ENCODE peak calls at places on chromosome 14, in six cellular contexts. T is NCI-H1105; O is HTR-8/SVneo; I is CD8-positive, alpha-beta memory T cell; B is activated CD4-positive, alpha-beta T cell treated with anti-CD3 and anti-CD28 coated beads, Interleukin-2, amount 10 ng/mL, durations not matched to agents 7 days and 5 days; V is lower lobe of right lung. A is an unnamed sample.

GRCh38 chr14:90624732-90625444 is 191.3 kb downstream of the TTC7B start:
- DNase-seq in T (peak), O (peak), I (no peak), B (no peak), V (no peak), A (no peak)

GRCh38 chr14:35340616-35341453 is 48.7 kb downstream of the PSMA6 start:
- DNase-seq in T (no peak), O (no peak), I (no peak), B (no peak), V (no peak), A (no peak)

GRCh38 chr14:100622234-100622633 is 35.0 kb upstream of the BEGAIN start:
- DNase-seq in T (no peak), O (no peak), I (peak), B (no peak), V (peak), A (peak)

GRCh38 chr14:68099348-68100045 is 279.9 kb downstream of the RAD51B start:
- DNase-seq in T (no peak), O (no peak), I (no peak), B (no peak), V (no peak), A (no peak)

GRCh38 chr14:100824156-100824555 is 1.8 kb upstream of the MEG3 start:
- DNase-seq in T (no peak), O (no peak), I (no peak), B (no peak), V (no peak), A (no peak)

GRCh38 chr14:36939265-36939664 is 233.1 kb downstream of the SLC25A21 start:
- DNase-seq in T (no peak), O (no peak), I (no peak), B (no peak), V (no peak), A (no peak)

GRCh38 chr14:23095196-23096108 is at the start of gene C14orf119:
- DNase-seq in T (no peak), O (peak), I (peak), B (peak), V (peak), A (peak)

GRCh38 chr14:88248606-88249005 is 74.5 kb downstream of the KCNK10 start:
- DNase-seq in T (no peak), O (no peak), I (no peak), B (no peak), V (no peak), A (no peak)

GRCh38 chr14:65096323-65097089 is 5.8 kb downstream of the MAX start:
- DNase-seq in T (no peak), O (no peak), I (no peak), B (no peak), V (no peak), A (no peak)

GRCh38 chr14:23141706-23142467 is 22.8 kb upstream of the CEBPE start:
- DNase-seq in T (no peak), O (peak), I (no peak), B (no peak), V (peak), A (no peak)

GRCh38 chr14:91873476-91874265 is 6.3 kb upstream of the TC2N start:
- DNase-seq in T (no peak), O (no peak), I (peak), B (peak), V (no peak), A (no peak)

GRCh38 chr14:53215101-53215500 is 62.0 kb upstream of the DDHD1 start:
- DNase-seq in T (no peak), O (no peak), I (no peak), B (no peak), V (no peak), A (no peak)

GRCh38 chr14:38056270-38056669 is 151.4 kb upstream of the SSTR1 start:
- DNase-seq in T (no peak), O (no peak), I (peak), B (no peak), V (no peak), A (no peak)

GRCh38 chr14:91258021-91258618 is 13.6 kb upstream of the GPR68 start:
- DNase-seq in T (no peak), O (no peak), I (no peak), B (no peak), V (no peak), A (no peak)

GRCh38 chr14:87131879-87132278 is 861.1 kb downstream of the GALC start:
- DNase-seq in T (peak), O (peak), I (no peak), B (no peak), V (no peak), A (no peak)

GRCh38 chr14:30482270-30482669 is 76.7 kb upstream of the G2E3 start:
- DNase-seq in T (no peak), O (no peak), I (no peak), B (no peak), V (no peak), A (no peak)

GRCh38 chr14:61671086-61671485 is 24.2 kb upstream of the HIF1A start:
- DNase-seq in T (no peak), O (no peak), I (peak), B (peak), V (no peak), A (no peak)

GRCh38 chr14:24481622-24482324 is 26.3 kb downstream of the CMA1 start:
- DNase-seq in T (no peak), O (peak), I (peak), B (peak), V (peak), A (peak)

GRCh38 chr14:103629503-103630121 is 601 bp downstream of the KLC1 start:
- DNase-seq in T (peak), O (peak), I (peak), B (peak), V (peak), A (peak)

GRCh38 chr14:104118006-104118844 is 20.2 kb upstream of the KIF26A start:
- DNase-seq in T (no peak), O (no peak), I (peak), B (no peak), V (no peak), A (no peak)

GRCh38 chr14:93035917-93036651 is 79.6 kb downstream of the ITPK1 start:
- DNase-seq in T (no peak), O (peak), I (peak), B (no peak), V (no peak), A (no peak)

GRCh38 chr14:93081875-93082570 is 33.7 kb downstream of the ITPK1 start:
- DNase-seq in T (no peak), O (no peak), I (peak), B (no peak), V (no peak), A (no peak)

GRCh38 chr14:63413009-63413408 is 94.3 kb upstream of the GPHB5 start:
- DNase-seq in T (no peak), O (no peak), I (no peak), B (no peak), V (no peak), A (no peak)

GRCh38 chr14:88479574-88479987 is 75.2 kb downstream of the PTPN21 start:
- DNase-seq in T (no peak), O (no peak), I (no peak), B (no peak), V (no peak), A (no peak)

GRCh38 chr14:21092147-21093011 is 6.1 kb downstream of the ZNF219 start:
- DNase-seq in T (no peak), O (peak), I (peak), B (peak), V (peak), A (peak)

GRCh38 chr14:32980178-32980886 is 41.7 kb downstream of the NPAS3 start:
- DNase-seq in T (peak), O (no peak), I (no peak), B (no peak), V (no peak), A (no peak)

GRCh38 chr14:65290830-65291229 is 121.7 kb upstream of the FUT8 start:
- DNase-seq in T (no peak), O (peak), I (no peak), B (no peak), V (no peak), A (no peak)

GRCh38 chr14:85060116-85060515 is 469.8 kb upstream of the FLRT2 start:
- DNase-seq in T (no peak), O (no peak), I (no peak), B (no peak), V (no peak), A (no peak)

GRCh38 chr14:55109846-55110245 is 19.2 kb upstream of the LGALS3 start:
- DNase-seq in T (no peak), O (no peak), I (no peak), B (no peak), V (no peak), A (no peak)

GRCh38 chr14:37056473-37056872 is 115.9 kb downstream of the SLC25A21 start:
- DNase-seq in T (no peak), O (no peak), I (no peak), B (no peak), V (no peak), A (no peak)

GRCh38 chr14:68444449-68445168 is 348.3 kb downstream of the ZFP36L1 start:
- DNase-seq in T (no peak), O (no peak), I (no peak), B (no peak), V (no peak), A (no peak)

GRCh38 chr14:75286313-75286712 is 7.7 kb downstream of the FOS start:
- DNase-seq in T (no peak), O (no peak), I (no peak), B (no peak), V (no peak), A (no peak)

GRCh38 chr14:26255213-26255612 is 342.6 kb downstream of the NOVA1 start:
- DNase-seq in T (peak), O (no peak), I (no peak), B (no peak), V (no peak), A (no peak)

GRCh38 chr14:85090681-85091080 is 439.3 kb upstream of the FLRT2 start:
- DNase-seq in T (no peak), O (peak), I (no peak), B (no peak), V (no peak), A (no peak)

GRCh38 chr14:73785336-73785833 is 66.2 kb upstream of the PTGR2 start:
- DNase-seq in T (no peak), O (peak), I (no peak), B (no peak), V (no peak), A (peak)

GRCh38 chr14:28754209-28754985 is 12.2 kb upstream of the FOXG1 start:
- DNase-seq in T (peak), O (no peak), I (no peak), B (no peak), V (no peak), A (no peak)

GRCh38 chr14:93648440-93649168 is 139.7 kb downstream of the PRIMA1 start:
- DNase-seq in T (no peak), O (no peak), I (no peak), B (peak), V (no peak), A (no peak)

GRCh38 chr14:45678163-45678562 is 425.2 kb upstream of the MIS18BP1 start:
- DNase-seq in T (no peak), O (no peak), I (no peak), B (no peak), V (no peak), A (no peak)

A was measured in CD14-positive monocyte.